ENCODE peak calls at places on chromosome 9, in ten cellular contexts. V, X, O, J, S, B, G, W, F and H are unnamed samples.

GRCh38 chr9:113274474-113275146 is 762 bp downstream of the CDC26 start:
- DNase-seq in F (no peak), G (peak; percentile 74), J (peak; percentile 86), V (peak; percentile 46), W (peak; percentile 76), O (no peak), S (no peak), X (peak; percentile 78), B (no peak), H (no peak)

GRCh38 chr9:74330487-74331214 is 166.5 kb upstream of the RORB start:
- DNase-seq in O (no peak), X (no peak), W (no peak), S (no peak), G (peak; percentile 0), B (no peak), F (no peak), J (no peak), V (no peak), H (no peak)

GRCh38 chr9:115369322-115369957 is 251.5 kb upstream of the TNC start:
- DNase-seq in F (no peak), X (no peak), J (peak; percentile 9), W (peak; percentile 95), G (peak; percentile 85), B (no peak), V (no peak), S (no peak), O (peak; percentile 50), H (peak; percentile 71)

GRCh38 chr9:130639866-130640555 is 24.4 kb upstream of the PRDM12 start:
- DNase-seq in F (no peak), W (no peak), J (no peak), B (no peak), V (no peak), X (no peak), S (no peak), G (no peak), O (peak; percentile 35), H (no peak)

GRCh38 chr9:123326662-123327093 is 29.3 kb upstream of the CRB2 start:
- DNase-seq in X (peak; percentile 83), B (no peak), J (peak; percentile 82), G (no peak), S (no peak), V (no peak), W (peak; percentile 23), O (no peak), F (no peak), H (no peak)

GRCh38 chr9:34899535-34900158 is 58.4 kb upstream of the PHF24 start:
- DNase-seq in X (peak; percentile 77), O (peak; percentile 78), W (peak; percentile 74), S (peak; percentile 66), B (peak; percentile 66), F (peak; percentile 62), V (peak; percentile 79), G (peak; percentile 87), J (peak; percentile 87), H (peak; percentile 24)

GRCh38 chr9:126033318-126033717 is 286.1 kb downstream of the PBX3 start:
- DNase-seq in B (no peak), X (no peak), J (no peak), F (no peak), O (peak; percentile 13), V (no peak), G (no peak), W (no peak), S (no peak), H (no peak)

GRCh38 chr9:113516840-113517577 is 53.5 kb downstream of the RGS3 start:
- DNase-seq in G (no peak), W (no peak), X (peak; percentile 85), B (no peak), V (no peak), F (peak; percentile 57), J (no peak), S (peak; percentile 48), O (no peak), H (no peak)

GRCh38 chr9:112135706-112136105 is 39.4 kb downstream of the SUSD1 start:
- DNase-seq in W (no peak), V (peak; percentile 21), J (no peak), B (no peak), G (no peak), F (no peak), O (no peak), X (no peak), S (no peak), H (no peak)

GRCh38 chr9:131645078-131645776 is 94.6 kb downstream of the RAPGEF1 start:
- DNase-seq in X (no peak), B (no peak), S (no peak), F (no peak), V (no peak), W (no peak), J (no peak), O (no peak), G (peak; percentile 41), H (no peak)

GRCh38 chr9:103649086-103649485 is 445.0 kb upstream of the SMC2 start:
- DNase-seq in B (no peak), F (no peak), J (no peak), G (no peak), S (no peak), V (no peak), O (no peak), W (no peak), X (no peak), H (no peak)

GRCh38 chr9:81626511-81626910 is 62.8 kb downstream of the TLE1 start:
- DNase-seq in X (no peak), S (no peak), F (no peak), W (no peak), G (peak; percentile 39), B (no peak), O (no peak), J (no peak), V (no peak), H (no peak)

GRCh38 chr9:78321505-78321904 is 24.6 kb downstream of the PSAT1 start:
- DNase-seq in V (no peak), F (no peak), X (no peak), W (no peak), S (no peak), J (no peak), O (no peak), B (no peak), G (no peak), H (no peak)

GRCh38 chr9:129323376-129323998 is 145.4 kb upstream of the IER5L start:
- DNase-seq in F (no peak), W (no peak), X (no peak), J (no peak), S (no peak), V (no peak), B (no peak), O (no peak), G (no peak), H (no peak)

GRCh38 chr9:136769710-136770191 is 5.4 kb upstream of the LCN15 start:
- DNase-seq in F (peak; percentile 27), B (no peak), J (peak; percentile 60), S (peak; percentile 49), G (peak; percentile 35), W (no peak), O (peak; percentile 43), V (peak; percentile 70), X (peak; percentile 51), H (no peak)

GRCh38 chr9:33381231-33381791 is 21.1 kb downstream of the AQP7 start:
- DNase-seq in X (no peak), W (no peak), G (no peak), S (no peak), B (no peak), F (no peak), O (no peak), J (no peak), V (no peak), H (no peak)

GRCh38 chr9:6566409-6567139 is 79.0 kb downstream of the GLDC start:
- DNase-seq in O (peak; percentile 76), X (no peak), G (peak; percentile 98), V (peak; percentile 16), B (peak; percentile 44), F (no peak), W (peak; percentile 95), S (no peak), J (peak; percentile 81), H (peak; percentile 94)

GRCh38 chr9:96025995-96026572 is 150.6 kb downstream of the ERCC6L2 start:
- DNase-seq in X (no peak), G (no peak), F (no peak), B (no peak), O (no peak), W (no peak), S (no peak), V (peak; percentile 30), J (no peak), H (no peak)

GRCh38 chr9:130659699-130660248 is 4.6 kb upstream of the PRDM12 start:
- DNase-seq in G (no peak), J (no peak), S (no peak), B (no peak), O (no peak), W (no peak), X (no peak), F (no peak), V (no peak), H (no peak)

GRCh38 chr9:94913550-94913949 is 187.1 kb downstream of the AOPEP start:
- DNase-seq in X (no peak), O (no peak), G (no peak), S (no peak), W (no peak), V (no peak), B (no peak), J (no peak), F (no peak), H (no peak)

GRCh38 chr9:124852829-124853531 is at the start of gene WDR38:
- DNase-seq in G (peak; percentile 82), S (peak; percentile 63), O (peak; percentile 86), J (peak; percentile 90), F (peak; percentile 83), V (peak; percentile 79), B (peak; percentile 54), X (peak; percentile 76), W (peak; percentile 72), H (no peak)